ENCODE peak calls at places on chromosomes 4 and X, in nine cellular contexts. X, Q, F, D, B, A, K, L and M are unnamed samples.

GRCh38 chr4:101019941-101020401 is 327.4 kb downstream of the PPP3CA start:
- DNase-seq in X (no peak), Q (no peak), F (peak; percentile 32), D (peak; percentile 42), B (no peak), A (no peak), K (peak; percentile 90), L (peak; percentile 14), M (no peak)

GRCh38 chrX:154348646-154349358 is 25.6 kb downstream of the FLNA start:
- DNase-seq in X (no peak), Q (no peak), F (no peak), D (no peak), B (peak; percentile 18), A (no peak), K (no peak), L (no peak), M (no peak)

GRCh38 chrX:64334467-64334866 is 60.8 kb downstream of the MTMR8 start:
- DNase-seq in X (no peak), Q (no peak), F (no peak), D (peak; percentile 61), B (no peak), A (no peak), K (no peak), L (no peak), M (no peak)

GRCh38 chr4:137536789-137537561 is 4.7 kb upstream of the PCDH18 start:
- DNase-seq in X (no peak), Q (no peak), F (no peak), D (no peak), B (no peak), A (no peak), K (no peak), L (no peak), M (no peak)

GRCh38 chrX:39839371-39839770 is 258.4 kb downstream of the BCOR start:
- DNase-seq in X (no peak), Q (no peak), F (no peak), D (no peak), B (no peak), A (no peak), K (no peak), L (no peak), M (no peak)

GRCh38 chr4:173025131-173025530 is 143.5 kb upstream of the GALNT7 start:
- DNase-seq in X (peak; percentile 22), Q (peak; percentile 52), F (peak; percentile 72), D (peak; percentile 89), B (peak; percentile 20), A (peak; percentile 39), K (peak; percentile 76), L (peak; percentile 77), M (no peak)

GRCh38 chrX:48834383-48834709 is 1.1 kb downstream of the PCSK1N start:
- DNase-seq in X (no peak), Q (no peak), F (no peak), D (no peak), B (no peak), A (no peak), K (no peak), L (no peak), M (no peak)

GRCh38 chr4:53924333-53925049 is 139.9 kb downstream of the CHIC2 start:
- DNase-seq in X (no peak), Q (no peak), F (no peak), D (no peak), B (no peak), A (no peak), K (no peak), L (no peak), M (no peak)

GRCh38 chr4:1266881-1267763 is 18.2 kb upstream of the CTBP1 start:
- DNase-seq in X (no peak), Q (no peak), F (no peak), D (no peak), B (no peak), A (no peak), K (no peak), L (no peak), M (no peak)

GRCh38 chrX:56733459-56734046 is 4.5 kb downstream of the NBDY start:
- DNase-seq in X (no peak), Q (peak; percentile 64), F (peak; percentile 58), D (peak; percentile 87), B (peak; percentile 47), A (peak; percentile 48), K (no peak), L (peak; percentile 47), M (no peak)

GRCh38 chrX:24341795-24342194 is 18.6 kb upstream of the SUPT20HL1 start:
- DNase-seq in X (no peak), Q (no peak), F (no peak), D (no peak), B (no peak), A (no peak), K (no peak), L (peak; percentile 81), M (no peak)

GRCh38 chr4:165542476-165542875 is 163.7 kb downstream of the CPE start:
- DNase-seq in X (no peak), Q (no peak), F (no peak), D (no peak), B (no peak), A (no peak), K (no peak), L (no peak), M (no peak)

GRCh38 chrX:137363559-137363958 is 202.4 kb upstream of the ZIC3 start:
- DNase-seq in X (no peak), Q (no peak), F (no peak), D (no peak), B (no peak), A (no peak), K (no peak), L (no peak), M (no peak)

GRCh38 chr4:2482693-2483092 is 13.8 kb downstream of the RNF4 start:
- DNase-seq in X (peak; percentile 68), Q (peak; percentile 63), F (no peak), D (peak; percentile 38), B (no peak), A (no peak), K (no peak), L (peak; percentile 35), M (no peak)

GRCh38 chrX:75596178-75596577 is 73.3 kb upstream of the ZDHHC15 start:
- DNase-seq in X (peak; percentile 17), Q (no peak), F (no peak), D (no peak), B (peak; percentile 18), A (no peak), K (no peak), L (no peak), M (no peak)

GRCh38 chr4:119210760-119211159 is 1.8 kb upstream of the USP53 start:
- DNase-seq in X (no peak), Q (no peak), F (no peak), D (no peak), B (no peak), A (no peak), K (no peak), L (peak; percentile 68), M (no peak)

GRCh38 chr4:119209586-119209985 is 2.9 kb upstream of the USP53 start:
- DNase-seq in X (no peak), Q (no peak), F (no peak), D (no peak), B (no peak), A (no peak), K (peak; percentile 44), L (no peak), M (no peak)

GRCh38 chr4:119212251-119212963 is at the start of gene USP53:
- DNase-seq in X (peak; percentile 94), Q (peak; percentile 99), F (peak; percentile 96), D (peak; percentile 99), B (peak; percentile 99), A (peak; percentile 94), K (peak; percentile 98), L (peak; percentile 97), M (peak; percentile 86)

GRCh38 chr4:119211856-119212250 is 660 bp upstream of the USP53 start:
- DNase-seq in X (no peak), Q (no peak), F (no peak), D (no peak), B (peak; percentile 35), A (no peak), K (no peak), L (no peak), M (no peak)

DNA sequence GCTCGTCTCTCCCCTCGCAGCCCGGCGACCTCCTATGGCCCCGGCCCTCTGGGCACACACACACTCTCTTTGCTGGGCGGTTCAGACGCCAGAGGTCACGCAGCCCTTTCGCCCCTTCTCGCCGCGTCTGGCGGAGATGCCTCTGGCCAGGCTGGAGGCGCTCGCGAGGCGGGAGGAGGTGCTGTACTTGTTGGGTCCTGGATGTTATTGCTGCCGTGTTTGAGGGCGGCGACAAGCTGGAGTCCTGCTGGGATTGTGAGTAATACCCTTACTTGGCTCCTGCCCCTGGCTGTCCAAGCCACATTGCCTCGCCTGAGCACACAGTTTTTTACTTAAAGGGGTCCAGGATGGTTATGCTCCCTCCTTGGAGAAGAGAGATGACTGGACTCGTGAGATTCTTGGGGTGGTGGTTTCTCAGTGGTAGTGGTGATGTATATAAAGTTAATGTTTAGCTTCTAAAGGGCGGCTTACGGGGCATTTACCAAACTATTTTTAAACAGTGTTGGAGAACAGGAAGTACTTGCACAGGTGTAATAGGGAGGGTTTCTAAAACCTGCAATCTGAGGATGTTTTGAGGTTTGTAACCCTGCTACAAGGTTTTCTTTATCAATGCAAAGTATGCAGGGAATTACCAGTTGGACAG is 572 bp downstream of the USP53 start:
- DNase-seq in X (peak; percentile 83), Q (peak; percentile 92), F (peak; percentile 74), D (peak; percentile 82), B (peak; percentile 74), A (peak; percentile 76), K (peak; percentile 89), L (peak; percentile 94), M (no peak)
- TF ChIP-seq CTCF in X (peak; percentile 45), Q (peak; percentile 10), F (no peak), D (no peak), B (no peak), A (no peak), K (no peak), L (peak; percentile 38), M (peak; percentile 37)

GRCh38 chrX:47751670-47752069 is 85.0 kb upstream of the ZNF81 start:
- DNase-seq in X (no peak), Q (peak; percentile 21), F (peak; percentile 64), D (peak; percentile 56), B (no peak), A (no peak), K (peak; percentile 13), L (no peak), M (no peak)
- TF ChIP-seq CTCF in X (peak; percentile 35), Q (no peak), F (peak; percentile 47), D (no peak), B (no peak), A (peak; percentile 34), K (peak; percentile 39), L (peak; percentile 23), M (peak; percentile 42)

DNA sequence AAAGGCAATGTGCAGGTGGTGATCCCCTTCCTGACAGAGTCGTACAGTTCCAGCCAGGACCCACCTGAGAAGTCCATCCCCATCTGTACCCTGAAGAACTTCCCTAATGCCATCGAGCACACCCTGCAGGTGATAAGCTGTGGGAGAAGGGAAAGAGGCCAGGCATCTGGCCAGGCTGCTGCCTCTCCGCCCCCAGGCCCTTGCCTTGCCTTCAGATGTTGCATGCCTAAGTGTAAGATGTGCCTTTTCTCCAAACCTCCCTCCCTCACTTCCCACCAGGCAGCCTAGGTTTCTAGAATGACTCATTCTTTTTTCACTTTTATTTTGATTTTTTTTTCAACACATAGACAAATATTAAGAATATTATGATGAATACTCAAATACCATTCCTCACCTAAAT is 12.2 kb upstream of the CDK16 start:
- DNase-seq in X (no peak), Q (no peak), F (no peak), D (no peak), B (no peak), A (no peak), K (no peak), L (peak; percentile 47), M (no peak)
- TF ChIP-seq CTCF in X (no peak), Q (no peak), F (no peak), D (no peak), B (no peak), A (no peak), K (no peak), L (no peak), M (no peak)

GRCh38 chr4:7223566-7223965 is 31.2 kb downstream of the SORCS2 start:
- DNase-seq in X (no peak), Q (no peak), F (no peak), D (no peak), B (no peak), A (no peak), K (no peak), L (no peak), M (no peak)
- TF ChIP-seq CTCF in X (no peak), Q (no peak), F (no peak), D (no peak), B (no peak), A (no peak), K (no peak), L (no peak), M (no peak)